ENCODE peak calls at places on chromosome 19, in seven cellular contexts. O is ovary, W is uterus, J is heart right ventricle, V is breast epithelium, T is psoas muscle, Z is body of pancreas. F is an unnamed sample.

GRCh38 chr19:33329060-33329459 is 26.7 kb upstream of the CEBPA start:
- DNase-seq in V (no peak), W (no peak), J (no peak), Z (no peak), O (no peak), T (no peak), F (no peak)

GRCh38 chr19:38717855-38718254 is 26.4 kb downstream of the CAPN12 start:
- DNase-seq in J (no peak), Z (no peak), V (no peak), T (no peak), W (no peak), O (no peak), F (no peak)

GRCh38 chr19:35373492-35373891 is 2.6 kb downstream of the GPR42 start:
- DNase-seq in W (no peak), V (no peak), J (no peak), Z (no peak), O (no peak), T (no peak), F (peak; percentile 31)

GRCh38 chr19:8517551-8518442 is 3.8 kb upstream of the ZNF414 start:
- DNase-seq in Z (no peak), O (no peak), T (no peak), V (no peak), W (no peak), J (no peak), F (no peak)

GRCh38 chr19:30441011-30441410 is 68.8 kb downstream of the ZNF536 start:
- DNase-seq in T (no peak), Z (no peak), O (no peak), J (no peak), V (no peak), W (no peak), F (no peak)

GRCh38 chr19:2549701-2550191 is 73.8 kb downstream of the GADD45B start:
- DNase-seq in O (peak; percentile 58), V (peak; percentile 91), W (peak; percentile 70), J (peak; percentile 81), Z (peak; percentile 47), T (peak; percentile 88), F (peak; percentile 95)

GRCh38 chr19:36635342-36635741 is 30.2 kb downstream of the ZNF382 start:
- DNase-seq in W (no peak), Z (no peak), O (no peak), V (no peak), T (no peak), J (no peak), F (no peak)

GRCh38 chr19:50050406-50051223 is 24.8 kb downstream of the ZNF473 start:
- DNase-seq in Z (peak; percentile 70), J (peak; percentile 84), W (peak; percentile 62), O (peak; percentile 64), T (peak; percentile 82), V (peak; percentile 78), F (peak; percentile 95)

GRCh38 chr19:51448011-51448744 is 10.1 kb downstream of the SIGLEC8 start:
- DNase-seq in O (no peak), V (no peak), Z (no peak), T (no peak), J (no peak), W (no peak), F (no peak)

GRCh38 chr19:48633148-48634035 is 3.8 kb downstream of the DBP start:
- DNase-seq in V (no peak), W (peak; percentile 55), Z (no peak), T (no peak), J (no peak), O (no peak), F (no peak)

GRCh38 chr19:39826311-39826945 is 7.5 kb downstream of the DYRK1B start:
- DNase-seq in V (no peak), J (no peak), T (peak; percentile 57), O (no peak), W (no peak), Z (no peak), F (no peak)

GRCh38 chr19:35756373-35757230 is at the start of gene HSPB6:
- DNase-seq in W (peak; percentile 82), T (peak; percentile 92), Z (peak; percentile 49), J (peak; percentile 76), O (peak; percentile 89), V (no peak), F (no peak)

GRCh38 chr19:51458051-51458645 is at the start of gene SIGLEC8:
- DNase-seq in Z (no peak), J (no peak), O (no peak), V (no peak), W (no peak), T (no peak), F (no peak)

GRCh38 chr19:313988-314815 is 23.0 kb upstream of the PLPP2 start:
- DNase-seq in T (no peak), Z (no peak), V (no peak), O (peak; percentile 8), J (no peak), W (peak; percentile 11), F (no peak)

GRCh38 chr19:28351761-28352160 is 861.2 kb downstream of the UQCRFS1 start:
- DNase-seq in T (no peak), V (no peak), O (no peak), W (no peak), Z (no peak), J (no peak), F (peak; percentile 64)

GRCh38 chr19:5686647-5687359 is 3.3 kb upstream of the RPL36 start:
- DNase-seq in O (peak; percentile 96), V (peak; percentile 94), T (peak; percentile 99), Z (peak; percentile 96), J (peak; percentile 97), W (peak; percentile 97), F (peak; percentile 100)

GRCh38 chr19:40232479-40232878 is 6.0 kb upstream of the CCNP start:
- DNase-seq in V (no peak), O (no peak), W (no peak), J (no peak), Z (no peak), T (no peak), F (no peak)

GRCh38 chr19:33404506-33404905 is 31.0 kb downstream of the CEBPG start:
- DNase-seq in O (no peak), T (peak; percentile 35), Z (peak; percentile 3), W (no peak), J (no peak), V (no peak), F (no peak)

GRCh38 chr19:41861846-41862245 is 1.8 kb downstream of the RPS19 start:
- DNase-seq in V (no peak), O (no peak), W (no peak), J (no peak), T (peak; percentile 4), Z (no peak), F (no peak)
- H3K4me1 ChIP-seq in V (peaks cover 12% of the 10 kb centered on the region), O (peaks cover 6% of the 10 kb centered on the region), W (peaks cover 6% of the 10 kb centered on the region), J (peaks cover 47% of the 10 kb centered on the region), T (peaks cover 22% of the 10 kb centered on the region), Z (peaks cover 60% of the 10 kb centered on the region), F (peaks cover 29% of the 10 kb centered on the region)

GRCh38 chr19:53671621-53672111 is 39.9 kb downstream of the DPRX start:
- DNase-seq in T (no peak), V (no peak), O (no peak), J (no peak), W (no peak), Z (no peak), F (no peak)
- TF ChIP-seq CTCF in T (no peak), V (no peak), O (no peak), J (no peak), W (no peak), Z (no peak), F (no peak)

GRCh38 chr19:43505941-43506340 is 1.4 kb upstream of the PHLDB3 start:
- DNase-seq in T (no peak), V (no peak), O (no peak), W (no peak), J (no peak), Z (no peak), F (no peak)

GRCh38 chr19:43504426-43505185 is at the start of gene PHLDB3:
- DNase-seq in J (peak; percentile 29), Z (peak; percentile 59), W (peak; percentile 32), T (peak; percentile 63), V (peak; percentile 57), O (peak; percentile 59), F (no peak)

GRCh38 chr19:43506629-43507028 is 2.1 kb upstream of the PHLDB3 start:
- DNase-seq in O (no peak), W (no peak), J (no peak), T (no peak), V (no peak), Z (no peak), F (no peak)

GRCh38 chr19:43503501-43504425 is 783 bp downstream of the PHLDB3 start:
- DNase-seq in O (peak; percentile 99), W (peak; percentile 98), Z (peak; percentile 100), T (peak; percentile 98), V (peak; percentile 97), J (peak; percentile 98), F (peak; percentile 99)

DNA sequence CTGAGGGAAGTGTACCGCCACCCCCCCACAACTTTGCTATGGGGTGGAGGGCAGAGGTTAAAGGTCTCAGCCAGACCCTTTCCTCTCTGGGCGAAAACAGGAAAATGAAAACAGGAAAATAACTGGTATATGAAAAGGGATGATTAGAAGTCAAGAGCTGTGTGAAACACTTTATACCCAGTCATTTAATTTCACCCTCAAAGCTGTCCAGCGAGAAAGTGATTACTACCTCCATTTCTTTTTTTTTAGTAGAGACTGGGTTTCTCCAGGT is 575 bp upstream of the PHLDB3 start:
- DNase-seq in O (no peak), J (no peak), Z (no peak), T (no peak), W (no peak), V (no peak), F (no peak)
- H3K4me1 ChIP-seq in O (peaks cover 2% of the 10 kb centered on the region), J (peaks cover 24% of the 10 kb centered on the region), Z (peaks cover 18% of the 10 kb centered on the region), T (peaks cover 11% of the 10 kb centered on the region), W (no peaks in the 10 kb centered on the region), V (peaks cover 3% of the 10 kb centered on the region), F (peaks cover 14% of the 10 kb centered on the region)

GRCh38 chr19:11252665-11253355 is 9.5 kb downstream of the DOCK6 start:
- DNase-seq in J (peak; percentile 62), W (no peak), O (no peak), Z (no peak), T (no peak), V (no peak), F (no peak)

GRCh38 chr19:11251217-11251616 is 11.1 kb downstream of the DOCK6 start:
- DNase-seq in J (no peak), W (no peak), O (no peak), Z (no peak), V (no peak), T (no peak), F (no peak)

GRCh38 chr19:11254662-11255061 is 7.7 kb downstream of the DOCK6 start:
- DNase-seq in W (no peak), J (no peak), O (no peak), V (no peak), Z (no peak), T (no peak), F (no peak)

GRCh38 chr19:11248852-11249251 is 9.4 kb downstream of the ANGPTL8 start:
- DNase-seq in T (no peak), J (no peak), O (no peak), V (no peak), Z (no peak), W (no peak), F (no peak)

DNA sequence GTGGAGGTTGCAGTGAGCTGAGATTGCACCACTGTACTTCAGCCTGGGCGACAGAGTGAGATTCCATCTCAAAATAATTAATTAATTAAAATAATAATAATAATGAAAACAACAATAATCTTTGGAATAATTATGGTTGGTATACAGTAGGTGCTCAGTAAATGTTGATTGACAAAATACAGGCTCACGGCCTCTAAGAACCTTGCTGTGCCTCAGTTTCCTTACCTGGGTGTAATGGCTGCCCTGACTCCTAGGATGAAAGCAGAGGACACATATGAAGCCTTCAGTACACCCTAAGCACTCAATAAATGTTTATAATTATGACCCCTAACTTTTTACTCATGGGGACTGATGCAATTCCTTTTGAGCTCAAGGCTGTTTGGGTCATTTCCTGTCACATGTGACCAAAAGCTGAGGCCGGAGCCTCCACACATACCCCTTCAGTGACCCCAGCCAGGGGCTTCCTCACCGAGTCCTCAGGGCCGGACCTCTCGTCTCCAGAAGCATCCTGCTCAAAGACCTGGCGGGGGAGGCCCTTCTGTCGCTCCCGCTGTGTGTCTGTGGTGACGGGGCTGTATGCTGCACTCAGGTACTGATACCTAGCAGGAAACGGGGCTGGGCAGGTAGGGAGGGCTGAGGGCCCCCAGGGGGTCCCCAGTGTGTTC is 10.5 kb downstream of the DOCK6 start:
- DNase-seq in W (no peak), T (no peak), Z (no peak), V (no peak), J (no peak), O (no peak), F (no peak)
- TF ChIP-seq CTCF in W (no peak), T (no peak), Z (no peak), V (no peak), J (no peak), O (no peak), F (no peak)

F was measured in esophagus muscularis mucosa.